ENCODE peak calls at places on chromosome X, in eight cellular contexts. C is GM20000, V is suprapubic skin, F is endodermal cell, L is mesothelial cell of epicardium, I is neural progenitor cell, O is sigmoid colon, G is thoracic aorta. T is an unnamed sample.

GRCh38 chrX:121028419-121028818 is 19.0 kb upstream of the GLUD2 start:
- DNase-seq in C (no peak), V (no peak), F (no peak), L (no peak), I (no peak), O (no peak), G (no peak), T (no peak)

GRCh38 chrX:124203311-124203710 is 129.1 kb upstream of the TEX13D start:
- DNase-seq in C (no peak), V (no peak), F (no peak), L (no peak), I (no peak), O (no peak), G (no peak), T (no peak)

GRCh38 chrX:81564851-81565250 is 362.9 kb downstream of the SH3BGRL start:
- DNase-seq in C (no peak), V (no peak), F (no peak), L (no peak), I (no peak), O (no peak), G (no peak), T (no peak)

GRCh38 chrX:41238543-41238942 is 95.4 kb upstream of the DDX3X start:
- DNase-seq in C (no peak), V (no peak), F (no peak), L (no peak), I (no peak), O (no peak), G (no peak), T (no peak)

GRCh38 chrX:148854351-148854750 is 353.9 kb downstream of the AFF2 start:
- DNase-seq in C (no peak), V (no peak), F (no peak), L (no peak), I (no peak), O (no peak), G (no peak), T (no peak)

GRCh38 chrX:41407816-41408215 is 39.3 kb upstream of the NYX start:
- DNase-seq in C (no peak), V (no peak), F (no peak), L (no peak), I (no peak), O (no peak), G (no peak), T (no peak)

GRCh38 chrX:56975611-56976010 is 19.7 kb downstream of the SPIN3 start:
- DNase-seq in C (no peak), V (no peak), F (no peak), L (no peak), I (peak), O (no peak), G (no peak), T (no peak)

GRCh38 chrX:44765556-44765955 is 78.3 kb upstream of the DUSP21 start:
- DNase-seq in C (no peak), V (no peak), F (no peak), L (no peak), I (no peak), O (no peak), G (no peak), T (no peak)

GRCh38 chrX:153970398-153971123 is 1.1 kb downstream of the HCFC1 start:
- DNase-seq in C (peak), V (no peak), F (peak), L (peak), I (peak), O (peak), G (no peak), T (no peak)

GRCh38 chrX:31981546-31982062 is 909.8 kb upstream of the FTHL17 start:
- DNase-seq in C (no peak), V (no peak), F (no peak), L (no peak), I (no peak), O (no peak), G (no peak), T (no peak)

GRCh38 chrX:138890491-138890890 is 179.0 kb upstream of the FGF13 start:
- DNase-seq in C (no peak), V (no peak), F (no peak), L (no peak), I (no peak), O (no peak), G (no peak), T (no peak)

GRCh38 chrX:131288738-131289511 is at the start of gene IGSF1:
- DNase-seq in C (no peak), V (no peak), F (peak), L (peak), I (peak), O (peak), G (no peak), T (no peak)

GRCh38 chrX:29858714-29859113 is 356.6 kb upstream of the MAGEB2 start:
- DNase-seq in C (no peak), V (no peak), F (no peak), L (no peak), I (no peak), O (no peak), G (no peak), T (no peak)

GRCh38 chrX:153875391-153876111 is 10.4 kb downstream of the L1CAM start:
- DNase-seq in C (peak), V (no peak), F (peak), L (peak), I (peak), O (no peak), G (no peak), T (peak)

GRCh38 chrX:10168226-10168625 is 11.5 kb downstream of the CLCN4 start:
- DNase-seq in C (no peak), V (no peak), F (no peak), L (no peak), I (no peak), O (peak), G (no peak), T (no peak)

GRCh38 chrX:106249706-106250379 is 81.7 kb downstream of the PWWP3B start:
- DNase-seq in C (no peak), V (no peak), F (no peak), L (no peak), I (no peak), O (no peak), G (no peak), T (no peak)

GRCh38 chrX:6053126-6053625 is 175.5 kb downstream of the NLGN4X start:
- DNase-seq in C (no peak), V (no peak), F (no peak), L (no peak), I (no peak), O (no peak), G (no peak), T (no peak)

GRCh38 chrX:123964155-123964554 is 2.6 kb downstream of the STAG2 start:
- DNase-seq in C (no peak), V (no peak), F (no peak), L (no peak), I (no peak), O (no peak), G (no peak), T (no peak)

GRCh38 chrX:25012793-25013592 is 2.8 kb downstream of the ARX start:
- DNase-seq in C (no peak), V (no peak), F (peak), L (no peak), I (peak), O (no peak), G (no peak), T (no peak)

GRCh38 chrX:16953606-16954211 is 7.3 kb downstream of the REPS2 start:
- DNase-seq in C (no peak), V (no peak), F (no peak), L (no peak), I (no peak), O (no peak), G (no peak), T (no peak)

GRCh38 chrX:54449929-54450328 is 9.7 kb downstream of the TSR2 start:
- DNase-seq in C (no peak), V (no peak), F (no peak), L (no peak), I (no peak), O (no peak), G (no peak), T (no peak)

GRCh38 chrX:54447461-54447860 is 7.3 kb downstream of the TSR2 start:
- DNase-seq in C (no peak), V (no peak), F (peak), L (no peak), I (peak), O (no peak), G (no peak), T (no peak)

GRCh38 chrX:54452920-54453319 is 12.7 kb downstream of the TSR2 start:
- DNase-seq in C (no peak), V (no peak), F (peak), L (no peak), I (peak), O (no peak), G (no peak), T (no peak)
- TF ChIP-seq CTCF in C (no peak), V (no peak), F (peak), L (no peak), I (peak), O (no peak), G (no peak), T (peak)

GRCh38 chrX:38799995-38800394 is 1.3 kb upstream of the MID1IP1 start:
- DNase-seq in C (no peak), V (no peak), F (no peak), L (no peak), I (no peak), O (no peak), G (no peak), T (no peak)
- TF ChIP-seq CTCF in C (no peak), V (no peak), F (peak), L (no peak), I (no peak), O (no peak), G (no peak), T (no peak)

GRCh38 chrX:39899059-39899458 is 198.7 kb downstream of the BCOR start:
- DNase-seq in C (no peak), V (no peak), F (no peak), L (no peak), I (no peak), O (no peak), G (no peak), T (no peak)
- TF ChIP-seq CTCF in C (no peak), V (no peak), F (no peak), L (no peak), I (no peak), O (no peak), G (no peak), T (no peak)

GRCh38 chrX:69218407-69218806 is 53.2 kb upstream of the PJA1 start:
- DNase-seq in C (no peak), V (no peak), F (no peak), L (no peak), I (no peak), O (no peak), G (no peak), T (no peak)
- TF ChIP-seq CTCF in C (no peak), V (no peak), F (no peak), L (no peak), I (no peak), O (no peak), G (no peak), T (no peak)

GRCh38 chrX:119784747-119785446 is 6.5 kb downstream of the RPL39 start:
- DNase-seq in C (no peak), V (no peak), F (peak), L (no peak), I (peak), O (no peak), G (no peak), T (no peak)
- TF ChIP-seq CTCF in C (peak), V (peak), F (peak), L (no peak), I (peak), O (no peak), G (no peak), T (peak)

GRCh38 chrX:46545111-46546005 is at the start of gene ZNF674:
- DNase-seq in C (peak), V (peak), F (peak), L (peak), I (peak), O (peak), G (peak), T (peak)
- TF ChIP-seq CTCF in C (no peak), V (peak), F (peak), L (no peak), I (peak), O (peak), G (peak), T (peak)

GRCh38 chrX:47854474-47854873 is 17.8 kb downstream of the ZNF81 start:
- DNase-seq in C (no peak), V (no peak), F (peak), L (peak), I (peak), O (no peak), G (no peak), T (no peak)
- TF ChIP-seq CTCF in C (no peak), V (peak), F (peak), L (peak), I (peak), O (no peak), G (no peak), T (peak)